ENCODE peak calls at places on chromosomes 7 and 10, in eight cellular contexts. Z, G, P, R, T, K, E and L are unnamed samples.

GRCh38 chr10:3122486-3123205 is 49.9 kb downstream of the PITRM1 start:
- DNase-seq in P (no peak), Z (no peak), G (no peak), E (no peak), T (no peak), R (no peak), K (no peak), L (no peak)

GRCh38 chr10:29728541-29729049 is 93.8 kb upstream of the SVIL start:
- DNase-seq in P (no peak), G (no peak), Z (no peak), T (no peak), R (no peak), K (no peak), E (no peak), L (no peak)

GRCh38 chr10:130105724-130106123 is 4.9 kb downstream of the C10orf143 start:
- DNase-seq in P (no peak), Z (no peak), K (no peak), R (no peak), G (no peak), T (no peak), E (no peak), L (no peak)

GRCh38 chr10:17003151-17003550 is 126.5 kb downstream of the CUBN start:
- DNase-seq in T (peak; percentile 50), E (no peak), G (peak; percentile 16), K (no peak), R (no peak), Z (no peak), P (no peak), L (no peak)

GRCh38 chr10:94403034-94403822 is 887 bp downstream of the TBC1D12 start:
- DNase-seq in R (peak; percentile 4), T (no peak), K (peak; percentile 75), P (no peak), G (peak; percentile 73), E (no peak), Z (peak; percentile 43), L (no peak)

GRCh38 chr7:31466036-31466435 is 47.9 kb upstream of the ITPRID1 start:
- DNase-seq in K (no peak), P (no peak), E (no peak), Z (no peak), T (no peak), R (no peak), G (no peak), L (no peak)

GRCh38 chr7:43869898-43870240 is 552 bp upstream of the MRPS24 start:
- DNase-seq in K (no peak), T (no peak), R (no peak), E (no peak), Z (no peak), P (no peak), G (peak; percentile 42), L (no peak)

GRCh38 chr10:15391491-15391890 is 20.4 kb upstream of the FAM171A1 start:
- DNase-seq in P (no peak), K (no peak), Z (no peak), T (no peak), R (no peak), E (no peak), G (no peak), L (no peak)

GRCh38 chr7:362416-363096 is 72.6 kb downstream of the FOXL3 start:
- DNase-seq in Z (no peak), K (peak; percentile 60), E (no peak), G (no peak), R (no peak), P (no peak), T (peak; percentile 25), L (no peak)

GRCh38 chr10:28411648-28412047 is 108.8 kb upstream of the MPP7 start:
- DNase-seq in E (peak; percentile 6), P (no peak), K (no peak), T (no peak), G (no peak), R (no peak), Z (no peak), L (no peak)

GRCh38 chr10:14186245-14186644 is 144.5 kb downstream of the FRMD4A start:
- DNase-seq in Z (no peak), G (no peak), K (no peak), E (no peak), R (no peak), T (no peak), P (no peak), L (no peak)

GRCh38 chr7:1331026-1331425 is 98.4 kb downstream of the UNCX start:
- DNase-seq in Z (no peak), P (no peak), T (no peak), K (no peak), E (no peak), G (no peak), R (no peak), L (no peak)